ENCODE peak calls at places on chromosomes 11 and 22, in six cellular contexts. U is tibial artery; G is CD4-positive, alpha-beta T cell; T is thoracic aorta; I is body of pancreas; Z is astrocyte. W is an unnamed sample.

GRCh38 chr22:29275167-29275566 is 7.1 kb downstream of the EWSR1 start:
- DNase-seq in U (no peak), Z (no peak), I (no peak), T (no peak), G (no peak), W (no peak)

GRCh38 chr22:46727813-46728364 is 10.2 kb downstream of the CERK start:
- DNase-seq in U (no peak), Z (no peak), G (no peak), I (no peak), T (no peak), W (no peak)

GRCh38 chr22:30344447-30345200 is 12.1 kb downstream of the SF3A1 start:
- DNase-seq in T (no peak), I (no peak), Z (no peak), G (no peak), U (no peak), W (no peak)

GRCh38 chr22:33923660-33924246 is 3.5 kb upstream of the LARGE1 start:
- DNase-seq in Z (peak; percentile 41), I (peak; percentile 80), U (peak; percentile 69), T (peak; percentile 16), G (no peak), W (peak; percentile 3)

GRCh38 chr22:48740731-48741405 is 1086.8 kb downstream of the BRD1 start:
- DNase-seq in T (no peak), G (peak; percentile 19), U (peak; percentile 11), Z (no peak), I (no peak), W (no peak)

GRCh38 chr11:116607027-116607426 is 165.8 kb downstream of the BUD13 start:
- DNase-seq in T (no peak), I (no peak), G (no peak), U (no peak), Z (no peak), W (no peak)

GRCh38 chr22:42608481-42609361 is 6.0 kb downstream of the POLDIP3 start:
- DNase-seq in Z (peak; percentile 66), U (no peak), I (no peak), G (no peak), T (no peak), W (no peak)

GRCh38 chr11:62540804-62541671 is 5.6 kb downstream of the AHNAK start:
- DNase-seq in G (no peak), Z (no peak), U (peak; percentile 47), I (no peak), T (no peak), W (no peak)

GRCh38 chr11:94727766-94728165 is 40.4 kb upstream of the AMOTL1 start:
- DNase-seq in T (no peak), U (no peak), Z (no peak), I (no peak), G (no peak), W (no peak)

GRCh38 chr11:64556721-64557250 is 34.2 kb upstream of the SLC22A12 start:
- DNase-seq in I (no peak), T (no peak), U (no peak), Z (no peak), G (no peak), W (no peak)

GRCh38 chr11:116773203-116774112 is 671 bp upstream of the BUD13 start:
- DNase-seq in T (no peak), G (no peak), Z (no peak), I (no peak), U (peak; percentile 63), W (peak; percentile 44)

GRCh38 chr11:10514210-10514609 is 26.8 kb downstream of the RNF141 start:
- DNase-seq in Z (no peak), I (no peak), G (no peak), U (no peak), T (no peak), W (no peak)
- TF ChIP-seq CTCF in Z (no peak), I (no peak), G (no peak), U (peak; percentile 44), T (no peak), W (peak; percentile 40)

DNA sequence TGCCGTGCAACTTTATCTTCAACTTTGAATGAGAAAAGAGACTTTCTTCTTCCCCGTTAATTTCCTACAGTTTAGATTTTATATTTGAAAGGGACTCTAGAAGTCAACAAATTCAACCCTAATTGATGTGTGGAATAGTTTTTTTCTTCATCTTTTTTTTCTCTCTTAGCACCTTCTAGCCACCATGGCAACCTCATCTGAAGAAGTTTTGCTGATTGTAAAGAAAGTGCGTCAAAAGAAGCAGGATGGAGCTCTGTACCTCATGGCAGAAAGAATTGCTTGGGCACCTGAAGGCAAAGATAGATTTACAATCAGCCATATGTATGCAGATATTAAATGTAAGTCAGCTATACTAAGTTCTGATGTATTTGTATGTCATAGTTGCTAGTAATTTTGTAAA is 10.5 kb downstream of the GTF2H1 start:
- DNase-seq in T (no peak), I (no peak), U (no peak), Z (no peak), G (no peak), W (no peak)
- H3K27ac ChIP-seq in T (no peak overlapping the region), I (no peak overlapping the region), U (no peak overlapping the region), Z (no peak overlapping the region), G (no peak overlapping the region), W (no peak overlapping the region)

GRCh38 chr11:70087446-70088167 is 9.5 kb downstream of the ANO1 start:
- DNase-seq in G (no peak), Z (no peak), I (no peak), U (no peak), T (no peak), W (no peak)
- TF ChIP-seq CTCF in G (no peak), Z (no peak), I (no peak), U (no peak), T (no peak), W (no peak)

DNA sequence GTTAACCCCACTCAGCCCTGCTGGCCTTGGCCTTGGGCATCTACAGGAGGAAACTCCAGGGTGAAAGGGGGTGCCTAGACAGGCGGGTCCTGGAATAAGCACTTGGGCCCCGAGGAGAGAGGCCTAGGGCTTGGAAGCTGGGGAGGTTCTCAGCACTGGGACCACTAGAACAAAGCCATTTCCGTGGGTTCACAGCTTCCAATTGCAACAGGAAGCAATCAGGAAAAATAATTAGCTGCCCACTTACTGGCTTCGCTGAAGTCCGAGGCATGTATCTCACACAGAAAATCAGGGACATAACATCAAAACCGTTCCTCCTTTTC is 161.2 kb upstream of the GRK3 start:
- DNase-seq in G (no peak), T (no peak), Z (no peak), U (no peak), I (no peak), W (no peak)
- H3K27ac ChIP-seq in G (no peak overlapping the region), T (peak overlapping the region; percentile 50), Z (no peak overlapping the region), U (peak overlapping the region; percentile 83), I (peak overlapping the region; percentile 88), W (peak overlapping the region; percentile 91)

DNA sequence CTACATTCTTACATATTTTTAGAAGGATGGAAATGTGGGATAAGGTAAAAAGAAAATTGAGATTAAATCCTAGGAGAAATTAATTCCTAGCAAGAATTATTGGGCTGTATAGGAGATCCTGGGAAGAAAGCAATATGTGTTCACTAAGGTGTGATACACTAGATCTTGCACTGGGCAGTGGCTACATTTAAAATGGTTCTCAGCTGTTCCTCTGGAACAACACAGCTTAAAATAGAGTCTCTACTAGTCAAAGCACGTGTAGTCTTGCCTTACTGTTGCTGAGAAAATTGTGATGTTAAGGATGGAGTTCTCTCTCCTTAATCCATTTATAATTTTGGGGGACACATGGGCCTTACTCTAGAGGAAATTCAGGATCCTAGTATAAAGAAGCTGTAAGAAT is 54.9 kb downstream of the EXT2 start:
- DNase-seq in I (no peak), G (no peak), Z (no peak), U (no peak), T (no peak), W (no peak)
- TF ChIP-seq CTCF in I (no peak), G (no peak), Z (no peak), U (no peak), T (no peak), W (no peak)

GRCh38 chr11:73157141-73158010 is 15.3 kb upstream of the FCHSD2 start:
- DNase-seq in Z (peak; percentile 72), I (peak; percentile 45), G (no peak), T (peak; percentile 56), U (peak; percentile 45), W (no peak)
- H3K27ac ChIP-seq in Z (peak overlapping the region; percentile 40), I (no peak overlapping the region), G (no peak overlapping the region), T (peak overlapping the region; percentile 86), U (peak overlapping the region; percentile 81), W (no peak overlapping the region)

DNA sequence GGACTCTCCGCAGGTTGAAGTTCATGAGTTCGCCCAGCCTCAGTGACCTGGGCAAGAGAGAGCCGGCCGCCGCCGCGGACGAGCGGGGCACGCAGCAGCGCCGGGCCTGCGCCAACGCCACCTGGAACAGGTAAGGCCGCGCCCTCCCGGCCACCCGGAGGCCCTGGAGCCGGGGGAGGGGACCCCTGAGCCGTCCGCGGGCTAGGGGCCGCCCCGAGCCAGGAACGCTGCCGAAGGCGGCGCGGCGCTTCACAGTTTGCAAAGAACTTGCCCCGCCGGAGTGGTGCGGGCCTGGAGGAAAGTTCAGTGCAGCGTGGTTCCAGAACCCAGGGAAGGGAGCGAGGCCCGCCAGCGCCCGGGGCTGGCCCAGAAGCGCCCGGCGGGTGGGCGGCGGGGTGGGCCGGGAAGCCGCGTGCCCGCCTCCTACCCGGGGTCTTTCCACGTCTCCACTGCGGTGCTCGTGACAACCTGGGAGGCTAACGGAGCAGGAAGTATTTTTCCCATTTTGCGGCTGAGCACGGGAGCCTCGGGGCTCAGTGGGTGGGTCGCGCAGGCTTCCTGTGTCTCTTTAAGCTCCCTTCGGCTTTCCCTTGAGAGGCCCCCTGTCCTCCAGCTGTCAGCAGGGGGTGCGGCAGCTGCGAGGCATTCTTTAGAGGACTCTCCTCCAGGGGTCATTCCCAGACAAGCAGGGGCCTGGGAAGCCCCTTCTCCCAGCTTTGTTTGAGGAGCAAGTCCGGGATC is 645 bp downstream of the PRR5 start:
- DNase-seq in U (no peak), I (peak; percentile 43), G (peak; percentile 50), T (no peak), Z (peak; percentile 30), W (no peak)
- TF ChIP-seq CTCF in U (no peak), I (no peak), G (no peak), T (no peak), Z (no peak), W (no peak)

GRCh38 chr22:25692965-25693565 is 48.9 kb upstream of the MYO18B start:
- DNase-seq in Z (no peak), G (no peak), T (no peak), I (no peak), U (no peak), W (no peak)
- H3K27ac ChIP-seq in Z (no peak overlapping the region), G (no peak overlapping the region), T (no peak overlapping the region), I (no peak overlapping the region), U (no peak overlapping the region), W (no peak overlapping the region)